ENCODE peak calls at places on chromosomes 4 and X, in six cellular contexts. Z is ovary, F is IMR-90, U is right lobe of liver, P is uterus, M is A549. R is an unnamed sample.

GRCh38 chr4:155889036-155889793 is 14.3 kb upstream of the TDO2 start:
- DNase-seq in M (no peak), P (no peak), U (no peak), Z (no peak), F (peak; percentile 89), R (no peak)

GRCh38 chrX:130082244-130083106 is 27.8 kb downstream of the ELF4 start:
- DNase-seq in F (no peak), M (no peak), P (peak; percentile 41), Z (peak; percentile 50), U (peak; percentile 73), R (peak; percentile 68)

GRCh38 chr4:48342559-48342878 is 1.2 kb downstream of the SLAIN2 start:
- DNase-seq in M (no peak), F (no peak), P (no peak), U (no peak), Z (no peak), R (no peak)

GRCh38 chr4:173211838-173212237 is 43.2 kb downstream of the GALNT7 start:
- DNase-seq in P (no peak), U (no peak), F (peak; percentile 78), M (peak; percentile 48), Z (no peak), R (no peak)

GRCh38 chrX:54641530-54641929 is 111.5 kb downstream of the GNL3L start:
- DNase-seq in U (no peak), P (no peak), F (no peak), M (no peak), Z (no peak), R (no peak)

GRCh38 chrX:154509455-154509854 is 6.6 kb downstream of the FAM3A start:
- DNase-seq in P (no peak), F (no peak), Z (no peak), M (no peak), U (no peak), R (no peak)

GRCh38 chrX:78712381-78712780 is 35.1 kb upstream of the LPAR4 start:
- DNase-seq in F (no peak), M (no peak), Z (no peak), U (no peak), P (no peak), R (no peak)

GRCh38 chrX:34918856-34919255 is 23.7 kb upstream of the FAM47B start:
- DNase-seq in Z (no peak), U (no peak), F (peak; percentile 75), P (no peak), M (peak; percentile 29), R (no peak)

GRCh38 chr4:43716721-43717395 is 731.8 kb downstream of the KCTD8 start:
- DNase-seq in P (no peak), Z (no peak), M (no peak), F (no peak), U (no peak), R (no peak)

GRCh38 chr4:53788011-53788410 is 196.7 kb upstream of the LNX1 start:
- DNase-seq in M (no peak), U (no peak), F (no peak), Z (no peak), P (no peak), R (no peak)

GRCh38 chr4:29304595-29304994 is 1415.6 kb upstream of the PCDH7 start:
- DNase-seq in F (peak; percentile 42), U (peak; percentile 48), P (no peak), Z (no peak), M (no peak), R (no peak)

GRCh38 chr4:184369871-184370270 is 104.5 kb downstream of the IRF2 start:
- DNase-seq in F (no peak), U (no peak), Z (no peak), P (no peak), M (no peak), R (no peak)

GRCh38 chr4:164012396-164013027 is 518.0 kb downstream of the TMA16 start:
- DNase-seq in F (no peak), U (no peak), Z (no peak), P (no peak), M (no peak), R (no peak)

GRCh38 chrX:68440438-68440837 is 7.1 kb upstream of the OPHN1 start:
- DNase-seq in F (no peak), U (no peak), P (no peak), M (no peak), Z (no peak), R (no peak)

GRCh38 chrX:108349210-108349609 is 89.0 kb downstream of the COL4A6 start:
- DNase-seq in F (no peak), M (no peak), U (no peak), Z (no peak), P (no peak), R (no peak)

GRCh38 chr4:11525085-11525484 is 96.4 kb upstream of the HS3ST1 start:
- DNase-seq in P (no peak), M (no peak), F (peak; percentile 10), U (no peak), Z (no peak), R (no peak)

GRCh38 chrX:19543020-19543715 is 27.9 kb upstream of the MAP3K15 start:
- DNase-seq in F (no peak), Z (no peak), M (no peak), P (no peak), U (no peak), R (no peak)

GRCh38 chr4:141132689-141133145 is 552 bp downstream of the RNF150 start:
- DNase-seq in M (peak; percentile 8), U (peak; percentile 46), P (peak; percentile 58), F (peak; percentile 29), Z (peak; percentile 65), R (no peak)

GRCh38 chr4:98518555-98519267 is 139.7 kb downstream of the TSPAN5 start:
- DNase-seq in P (no peak), M (no peak), Z (no peak), U (no peak), F (no peak), R (no peak)

GRCh38 chrX:134849390-134849789 is 141.4 kb upstream of the SMIM10 start:
- DNase-seq in M (no peak), U (no peak), Z (no peak), P (no peak), F (peak; percentile 70), R (no peak)

GRCh38 chr4:173051697-173052096 is 116.9 kb upstream of the GALNT7 start:
- DNase-seq in M (no peak), F (peak; percentile 7), U (no peak), Z (no peak), P (no peak), R (no peak)

GRCh38 chr4:244471-244870 is 60.8 kb downstream of the ZNF732 start:
- DNase-seq in P (peak; percentile 19), F (no peak), M (no peak), Z (no peak), U (no peak), R (peak; percentile 51)

GRCh38 chrX:129139837-129140679 is 383.2 kb downstream of the SMARCA1 start:
- DNase-seq in F (no peak), P (no peak), Z (no peak), M (no peak), U (no peak), R (no peak)

GRCh38 chr4:39591290-39591689 is 47.4 kb downstream of the SMIM14 start:
- DNase-seq in U (no peak), M (peak; percentile 27), F (peak; percentile 50), P (no peak), Z (no peak), R (no peak)

GRCh38 chr4:153792007-153792892 is 3.4 kb upstream of the SFRP2 start:
- DNase-seq in M (no peak), U (no peak), P (peak; percentile 41), F (no peak), Z (no peak), R (peak; percentile 87)

GRCh38 chr4:26992657-26993361 is 132.2 kb downstream of the STIM2 start:
- DNase-seq in Z (peak; percentile 68), M (no peak), F (peak; percentile 89), P (peak; percentile 48), U (no peak), R (no peak)

GRCh38 chrX:74248889-74249288 is 55.1 kb upstream of the ZCCHC13 start:
- DNase-seq in P (no peak), F (no peak), Z (no peak), M (no peak), U (no peak), R (peak; percentile 25)

GRCh38 chrX:87518504-87518903 is 902 bp downstream of the KLHL4 start:
- DNase-seq in U (no peak), Z (no peak), P (no peak), F (peak; percentile 18), M (no peak), R (no peak)
- H3K4me3 ChIP-seq in U (no peak overlapping the region), Z (peak overlapping the region; percentile 38), P (peak overlapping the region; percentile 26), F (no peak overlapping the region), M (peak overlapping the region; percentile 53), R (peak overlapping the region; percentile 34)

DNA sequence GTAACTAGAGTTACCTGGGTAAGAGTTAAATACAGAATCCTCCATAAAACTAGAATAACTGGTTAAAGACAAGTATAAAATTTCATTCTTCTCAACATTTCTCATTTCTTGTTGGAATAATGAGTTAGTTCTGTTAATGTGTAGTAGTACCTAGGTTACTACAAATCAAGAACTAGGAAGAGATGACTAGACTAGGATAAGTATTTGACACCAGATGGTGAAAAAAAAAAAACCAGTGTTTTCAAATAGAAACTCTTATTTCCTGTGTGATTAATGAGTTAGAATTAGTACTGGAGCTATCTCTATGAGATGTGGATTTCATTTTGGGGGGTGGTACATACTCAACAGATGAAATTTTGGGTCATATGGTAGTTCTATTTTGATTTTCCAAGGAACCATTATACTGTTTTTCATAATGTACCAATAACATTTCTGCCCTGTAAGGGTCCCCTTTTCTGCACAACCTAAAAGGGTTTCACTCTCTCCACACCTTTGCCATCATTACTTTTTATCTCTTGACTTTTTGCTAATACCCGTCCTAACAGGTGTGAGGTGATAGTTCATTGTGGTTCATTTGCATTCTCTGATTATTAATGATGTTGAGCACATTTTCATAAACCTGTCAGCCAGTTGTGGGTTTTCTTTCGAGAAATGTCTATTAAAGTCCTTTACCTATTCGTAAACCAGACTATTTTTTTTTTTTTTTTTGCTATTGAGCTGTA is 1.7 kb upstream of the VCX start:
- DNase-seq in Z (no peak), M (no peak), F (no peak), P (no peak), U (no peak), R (no peak)
- TF ChIP-seq POLR2A in Z (no peak), M (no peak), F (no peak), P (no peak), U (no peak), R (no peak)

GRCh38 chr4:122797405-122798094 is 29.1 kb upstream of the FGF2 start:
- DNase-seq in F (no peak), U (no peak), P (no peak), M (no peak), Z (no peak), R (no peak)
- H3K4me3 ChIP-seq in F (no peak overlapping the region), U (no peak overlapping the region), P (peak overlapping the region; percentile 13), M (no peak overlapping the region), Z (peak overlapping the region; percentile 22), R (no peak overlapping the region)

DNA sequence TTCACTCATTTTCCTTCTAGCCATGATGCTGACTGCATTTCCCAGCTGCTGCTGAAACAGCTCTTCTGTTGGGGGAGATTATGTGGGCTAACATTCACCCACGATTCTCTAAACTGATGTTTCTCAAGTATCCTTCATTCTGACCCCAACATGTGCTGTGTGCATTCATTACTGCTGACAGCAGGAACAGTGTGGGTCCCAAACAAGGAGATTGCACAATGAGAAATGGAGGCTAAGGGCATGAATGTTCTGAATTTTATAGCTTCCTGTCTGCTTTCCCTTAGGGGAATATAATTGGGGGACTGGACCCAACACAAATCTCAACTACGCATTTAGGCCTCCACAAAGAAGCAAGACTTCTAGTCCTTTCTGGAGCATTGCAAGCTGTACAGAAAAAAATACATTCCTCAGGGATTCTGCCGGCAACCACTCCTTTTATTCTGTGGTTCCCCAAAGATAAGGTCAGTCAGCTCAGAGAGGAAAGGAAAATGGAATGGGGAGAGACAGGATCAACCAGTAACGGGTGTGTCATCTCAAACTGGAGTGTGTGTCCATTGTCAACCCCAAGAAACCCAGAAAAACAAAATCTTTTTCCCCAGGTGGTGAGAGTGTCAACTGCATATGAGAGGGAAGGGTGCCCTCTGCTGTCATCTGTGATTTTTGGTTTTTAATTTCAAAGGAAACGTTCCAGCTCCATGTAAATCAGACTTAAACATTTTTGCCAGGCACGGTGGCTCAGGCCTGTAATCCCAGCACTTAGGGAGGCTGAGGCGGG is 81.5 kb upstream of the EGFL6 start:
- DNase-seq in F (peak; percentile 88), U (no peak), Z (peak; percentile 34), M (peak; percentile 48), P (peak; percentile 37), R (no peak)
- TF ChIP-seq POLR2A in F (no peak), U (no peak), Z (no peak), M (no peak), P (no peak), R (no peak)